ENCODE peak calls at places on chromosomes 13 and 19, in nine cellular contexts. T, O, K, G, H, M, S, I and Y are unnamed samples.

GRCh38 chr19:54208784-54209057 is 8.1 kb downstream of the RPS9 start:
- DNase-seq in G (no peak), O (no peak), H (no peak), I (no peak), M (no peak), S (no peak), K (no peak), T (no peak), Y (no peak)

GRCh38 chr13:20399961-20400360 is 125.7 kb downstream of the CRYL1 start:
- DNase-seq in H (no peak), S (no peak), G (no peak), I (no peak), O (no peak), T (no peak), K (no peak), M (no peak), Y (no peak)

GRCh38 chr19:13277104-13277809 is 127.0 kb downstream of the IER2 start:
- DNase-seq in H (peak; percentile 34), O (peak; percentile 73), G (no peak), I (no peak), K (peak; percentile 31), M (peak; percentile 75), S (peak; percentile 82), T (peak; percentile 91), Y (peak; percentile 78)

GRCh38 chr13:52141299-52141698 is 12.4 kb upstream of the NEK5 start:
- DNase-seq in T (no peak), G (no peak), M (no peak), S (no peak), O (no peak), K (no peak), H (no peak), I (no peak), Y (no peak)

GRCh38 chr13:55155046-55155445 is 1985.7 kb upstream of the PRR20A start:
- DNase-seq in I (no peak), T (peak; percentile 64), S (no peak), M (no peak), G (no peak), O (no peak), H (no peak), K (no peak), Y (no peak)

GRCh38 chr19:49502866-49503581 is 6.8 kb downstream of the RPS11 start:
- DNase-seq in K (no peak), S (peak; percentile 76), H (peak; percentile 39), M (peak; percentile 47), I (no peak), G (no peak), O (peak; percentile 84), T (peak; percentile 90), Y (no peak)

GRCh38 chr19:46271488-46272197 is 25.2 kb upstream of the HIF3A start:
- DNase-seq in G (no peak), O (no peak), I (no peak), H (no peak), T (no peak), M (peak; percentile 91), K (no peak), S (no peak), Y (no peak)

GRCh38 chr19:11024259-11024658 is 63.4 kb downstream of the SMARCA4 start:
- DNase-seq in G (no peak), I (no peak), O (no peak), K (no peak), S (no peak), T (no peak), H (no peak), M (no peak), Y (no peak)

GRCh38 chr19:9531933-9532332 is 6.5 kb downstream of the ZNF426 start:
- DNase-seq in O (no peak), K (no peak), T (no peak), I (no peak), G (no peak), S (no peak), M (peak; percentile 12), H (no peak), Y (no peak)

GRCh38 chr19:2080336-2080988 is 15.7 kb downstream of the MOB3A start:
- DNase-seq in O (no peak), T (no peak), G (no peak), M (no peak), I (no peak), H (no peak), K (no peak), S (no peak), Y (no peak)

GRCh38 chr19:2079865-2080301 is 16.2 kb downstream of the MOB3A start:
- DNase-seq in H (no peak), O (no peak), I (no peak), S (no peak), G (no peak), K (no peak), T (no peak), M (no peak), Y (no peak)

GRCh38 chr19:2081873-2082810 is 14.0 kb downstream of the MOB3A start:
- DNase-seq in I (no peak), H (no peak), K (no peak), T (no peak), S (peak; percentile 64), O (no peak), G (no peak), M (no peak), Y (no peak)

GRCh38 chr19:2084993-2085720 is 11.0 kb downstream of the MOB3A start:
- DNase-seq in K (peak; percentile 64), M (no peak), H (peak; percentile 65), O (no peak), G (peak; percentile 61), T (peak; percentile 55), I (no peak), S (peak; percentile 97), Y (peak; percentile 73)

GRCh38 chr19:2083174-2083854 is 12.8 kb downstream of the MOB3A start:
- DNase-seq in O (no peak), H (no peak), G (no peak), I (no peak), K (no peak), S (peak; percentile 75), M (no peak), T (no peak), Y (no peak)
- H3K27ac ChIP-seq in O (no peak overlapping the region), H (no peak overlapping the region), G (peak overlapping the region; percentile 40), I (peak overlapping the region; percentile 47), K (peak overlapping the region; percentile 57), S (peak overlapping the region; percentile 97), M (no peak overlapping the region), T (no peak overlapping the region), Y (peak overlapping the region; percentile 82)

GRCh38 chr19:17279436-17279835 is 2.3 kb upstream of the ANKLE1 start:
- DNase-seq in O (no peak), I (no peak), S (no peak), M (no peak), H (no peak), K (no peak), T (no peak), G (no peak), Y (no peak)
- H3K27ac ChIP-seq in O (no peak overlapping the region), I (no peak overlapping the region), S (no peak overlapping the region), M (no peak overlapping the region), H (no peak overlapping the region), K (no peak overlapping the region), T (no peak overlapping the region), G (no peak overlapping the region), Y (no peak overlapping the region)

GRCh38 chr19:43545276-43545675 is 12.3 kb downstream of the ZNF575 start:
- DNase-seq in M (no peak), G (no peak), O (no peak), K (no peak), S (no peak), T (no peak), I (no peak), H (no peak), Y (no peak)

GRCh38 chr19:43541920-43542650 is 9.1 kb downstream of the ZNF575 start:
- DNase-seq in M (no peak), H (no peak), O (no peak), S (no peak), K (no peak), I (no peak), G (no peak), T (no peak), Y (no peak)

GRCh38 chr19:43546581-43546980 is 13.6 kb downstream of the ZNF575 start:
- DNase-seq in I (no peak), S (no peak), G (no peak), T (no peak), O (no peak), H (no peak), M (no peak), K (no peak), Y (no peak)

GRCh38 chr19:43545981-43546380 is 13.0 kb downstream of the ZNF575 start:
- DNase-seq in H (no peak), M (no peak), S (no peak), I (no peak), O (no peak), K (no peak), T (no peak), G (no peak), Y (no peak)

DNA sequence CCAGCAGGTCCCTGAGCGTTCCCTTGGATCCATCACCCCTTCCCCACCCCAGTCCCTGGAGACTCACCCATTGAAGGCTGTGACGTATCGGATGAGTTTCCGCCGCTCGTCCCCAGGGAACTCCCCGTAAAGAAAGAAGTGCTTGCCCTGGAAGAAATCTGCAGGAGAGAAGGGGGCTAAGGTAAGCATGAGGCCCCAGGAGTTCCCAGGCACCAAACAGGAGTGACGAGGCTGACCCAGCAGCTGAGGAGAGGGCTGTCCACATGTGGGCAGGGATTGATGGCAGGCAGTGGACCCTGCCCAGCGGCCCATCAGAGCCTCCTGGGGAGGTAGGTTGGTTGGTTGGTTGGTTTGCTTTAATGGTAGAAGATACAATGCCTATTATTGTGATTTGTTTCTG is 11.1 kb downstream of the ZNF575 start:
- DNase-seq in I (no peak), H (no peak), G (no peak), S (no peak), K (no peak), O (no peak), M (no peak), T (no peak), Y (no peak)
- H3K27ac ChIP-seq in I (no peak overlapping the region), H (no peak overlapping the region), G (no peak overlapping the region), S (no peak overlapping the region), K (no peak overlapping the region), O (no peak overlapping the region), M (no peak overlapping the region), T (no peak overlapping the region), Y (no peak overlapping the region)

GRCh38 chr13:37617162-37617561 is 18.6 kb upstream of the POSTN start:
- DNase-seq in K (no peak), G (no peak), I (no peak), S (no peak), M (peak; percentile 90), H (no peak), T (peak; percentile 69), O (peak; percentile 27), Y (no peak)
- H3K27ac ChIP-seq in K (no peak overlapping the region), G (no peak overlapping the region), I (no peak overlapping the region), S (no peak overlapping the region), M (peak overlapping the region; percentile 99), H (no peak overlapping the region), T (no peak overlapping the region), O (peak overlapping the region; percentile 72), Y (no peak overlapping the region)